ENCODE peak calls at places on chromosome 19, in five cellular contexts. One of them, this sample, is unnamed.

GRCh38 chr19:43751466-43752220 is 3.1 kb downstream of the SMG9 start:
- DNase-seq in epithelial cell of esophagus: peak
- DNase-seq in fibroblast of lung: peak
- DNase-seq in spleen: no peak
- DNase-seq in NK-92 treated with Interleukin-12 subunit alpha and Interleukin-12 subunit beta, amount 100 ng/mL, for 24 hours: no peak
- DNase-seq in this sample: no peak

GRCh38 chr19:30450101-30450500 is 77.9 kb downstream of the ZNF536 start:
- DNase-seq in epithelial cell of esophagus: no peak
- DNase-seq in fibroblast of lung: peak
- DNase-seq in spleen: peak
- DNase-seq in NK-92 treated with Interleukin-12 subunit alpha and Interleukin-12 subunit beta, amount 100 ng/mL, for 24 hours: no peak
- DNase-seq in this sample: no peak

GRCh38 chr19:49553451-49554271 is 25.9 kb downstream of the RCN3 start:
- DNase-seq in epithelial cell of esophagus: peak
- DNase-seq in fibroblast of lung: peak
- DNase-seq in spleen: no peak
- DNase-seq in NK-92 treated with Interleukin-12 subunit alpha and Interleukin-12 subunit beta, amount 100 ng/mL, for 24 hours: no peak
- DNase-seq in this sample: no peak

GRCh38 chr19:10858204-10858828 is 10.1 kb downstream of the C19orf38 start:
- DNase-seq in epithelial cell of esophagus: no peak
- DNase-seq in fibroblast of lung: no peak
- DNase-seq in spleen: no peak
- DNase-seq in NK-92 treated with Interleukin-12 subunit alpha and Interleukin-12 subunit beta, amount 100 ng/mL, for 24 hours: no peak
- DNase-seq in this sample: no peak

GRCh38 chr19:17441241-17442135 is 7.0 kb downstream of the TMEM221 start:
- DNase-seq in epithelial cell of esophagus: peak
- DNase-seq in fibroblast of lung: peak
- DNase-seq in spleen: no peak
- DNase-seq in NK-92 treated with Interleukin-12 subunit alpha and Interleukin-12 subunit beta, amount 100 ng/mL, for 24 hours: no peak
- DNase-seq in this sample: no peak

GRCh38 chr19:7986321-7987083 is 18.9 kb downstream of the ELAVL1 start:
- DNase-seq in epithelial cell of esophagus: peak
- DNase-seq in fibroblast of lung: peak
- DNase-seq in spleen: no peak
- DNase-seq in NK-92 treated with Interleukin-12 subunit alpha and Interleukin-12 subunit beta, amount 100 ng/mL, for 24 hours: no peak
- DNase-seq in this sample: no peak

GRCh38 chr19:11339254-11340098 is at the start of gene RAB3D:
- DNase-seq in epithelial cell of esophagus: peak
- DNase-seq in fibroblast of lung: peak
- DNase-seq in spleen: peak
- DNase-seq in NK-92 treated with Interleukin-12 subunit alpha and Interleukin-12 subunit beta, amount 100 ng/mL, for 24 hours: no peak
- DNase-seq in this sample: peak

GRCh38 chr19:13337181-13337580 is 169.1 kb downstream of the CACNA1A start:
- DNase-seq in epithelial cell of esophagus: no peak
- DNase-seq in fibroblast of lung: no peak
- DNase-seq in spleen: no peak
- DNase-seq in NK-92 treated with Interleukin-12 subunit alpha and Interleukin-12 subunit beta, amount 100 ng/mL, for 24 hours: no peak
- DNase-seq in this sample: no peak

GRCh38 chr19:8367327-8368001 is 3.5 kb downstream of the ANGPTL4 start:
- DNase-seq in epithelial cell of esophagus: peak
- DNase-seq in fibroblast of lung: peak
- DNase-seq in spleen: peak
- DNase-seq in NK-92 treated with Interleukin-12 subunit alpha and Interleukin-12 subunit beta, amount 100 ng/mL, for 24 hours: no peak
- DNase-seq in this sample: peak

GRCh38 chr19:33409035-33409434 is 35.5 kb downstream of the CEBPG start:
- DNase-seq in epithelial cell of esophagus: no peak
- DNase-seq in fibroblast of lung: no peak
- DNase-seq in spleen: peak
- DNase-seq in NK-92 treated with Interleukin-12 subunit alpha and Interleukin-12 subunit beta, amount 100 ng/mL, for 24 hours: no peak
- DNase-seq in this sample: no peak

GRCh38 chr19:14979498-14980255 is at the start of gene SLC1A6:
- DNase-seq in epithelial cell of esophagus: no peak
- DNase-seq in fibroblast of lung: no peak
- DNase-seq in spleen: no peak
- DNase-seq in NK-92 treated with Interleukin-12 subunit alpha and Interleukin-12 subunit beta, amount 100 ng/mL, for 24 hours: no peak
- DNase-seq in this sample: no peak

GRCh38 chr19:38989066-38989605 is 13.6 kb upstream of the FBXO17 start:
- DNase-seq in epithelial cell of esophagus: no peak
- DNase-seq in fibroblast of lung: peak
- DNase-seq in spleen: no peak
- DNase-seq in NK-92 treated with Interleukin-12 subunit alpha and Interleukin-12 subunit beta, amount 100 ng/mL, for 24 hours: no peak
- DNase-seq in this sample: peak

GRCh38 chr19:11288349-11288748 is 7.6 kb upstream of the TSPAN16 start:
- DNase-seq in epithelial cell of esophagus: peak
- DNase-seq in fibroblast of lung: no peak
- DNase-seq in spleen: no peak
- DNase-seq in NK-92 treated with Interleukin-12 subunit alpha and Interleukin-12 subunit beta, amount 100 ng/mL, for 24 hours: no peak
- DNase-seq in this sample: peak

GRCh38 chr19:51364200-51365106 is 1.7 kb downstream of the ETFB start:
- DNase-seq in epithelial cell of esophagus: peak
- DNase-seq in fibroblast of lung: no peak
- DNase-seq in spleen: no peak
- DNase-seq in NK-92 treated with Interleukin-12 subunit alpha and Interleukin-12 subunit beta, amount 100 ng/mL, for 24 hours: no peak
- DNase-seq in this sample: no peak

GRCh38 chr19:51331193-51331592 is 10.7 kb downstream of the VSIG10L start:
- DNase-seq in epithelial cell of esophagus: no peak
- DNase-seq in fibroblast of lung: no peak
- DNase-seq in spleen: peak
- DNase-seq in NK-92 treated with Interleukin-12 subunit alpha and Interleukin-12 subunit beta, amount 100 ng/mL, for 24 hours: no peak
- DNase-seq in this sample: no peak

GRCh38 chr19:46426506-46427162 is 2.1 kb downstream of the PNMA8C start:
- DNase-seq in epithelial cell of esophagus: peak
- DNase-seq in fibroblast of lung: peak
- DNase-seq in spleen: peak
- DNase-seq in NK-92 treated with Interleukin-12 subunit alpha and Interleukin-12 subunit beta, amount 100 ng/mL, for 24 hours: no peak
- DNase-seq in this sample: peak

GRCh38 chr19:34365463-34366401 is 736 bp downstream of the GPI start:
- DNase-seq in epithelial cell of esophagus: peak
- DNase-seq in fibroblast of lung: peak
- DNase-seq in spleen: peak
- DNase-seq in NK-92 treated with Interleukin-12 subunit alpha and Interleukin-12 subunit beta, amount 100 ng/mL, for 24 hours: peak
- DNase-seq in this sample: peak

GRCh38 chr19:48613852-48614435 is 932 bp downstream of the FAM83E start:
- DNase-seq in epithelial cell of esophagus: no peak
- DNase-seq in fibroblast of lung: no peak
- DNase-seq in spleen: no peak
- DNase-seq in NK-92 treated with Interleukin-12 subunit alpha and Interleukin-12 subunit beta, amount 100 ng/mL, for 24 hours: no peak
- DNase-seq in this sample: no peak

GRCh38 chr19:51809787-51810186 is 14.8 kb downstream of the FPR3 start:
- DNase-seq in epithelial cell of esophagus: no peak
- DNase-seq in fibroblast of lung: no peak
- DNase-seq in spleen: no peak
- DNase-seq in NK-92 treated with Interleukin-12 subunit alpha and Interleukin-12 subunit beta, amount 100 ng/mL, for 24 hours: no peak
- DNase-seq in this sample: no peak

GRCh38 chr19:35373492-35373891 is 2.6 kb downstream of the GPR42 start:
- DNase-seq in epithelial cell of esophagus: no peak
- DNase-seq in fibroblast of lung: no peak
- DNase-seq in spleen: no peak
- DNase-seq in NK-92 treated with Interleukin-12 subunit alpha and Interleukin-12 subunit beta, amount 100 ng/mL, for 24 hours: no peak
- DNase-seq in this sample: no peak